ENCODE peak calls at places on chromosome 13, in four cellular contexts. N is RPMI7951, J is lower lobe of right lung, Z is DMS 273 treated with DMSO at 0.1 percent for 48 hours. Y is an unnamed sample.

GRCh38 chr13:110650436-110650835 is 35.1 kb downstream of the NAXD start:
- DNase-seq in N (no peak), J (no peak), Z (no peak), Y (no peak)

GRCh38 chr13:23321534-23322241 is 111.8 kb downstream of the SACS start:
- DNase-seq in N (peak), J (no peak), Z (no peak), Y (peak)

GRCh38 chr13:97241761-97242160 is 19.6 kb downstream of the MBNL2 start:
- DNase-seq in N (no peak), J (no peak), Z (no peak), Y (no peak)

GRCh38 chr13:82898625-82899024 is 983.6 kb downstream of the SLITRK1 start:
- DNase-seq in N (no peak), J (no peak), Z (no peak), Y (no peak)

GRCh38 chr13:100668408-100668807 is 6.2 kb downstream of the TMTC4 start:
- DNase-seq in N (no peak), J (no peak), Z (no peak), Y (no peak)

GRCh38 chr13:102354011-102354410 is 47.8 kb downstream of the FGF14 start:
- DNase-seq in N (no peak), J (no peak), Z (no peak), Y (no peak)

GRCh38 chr13:97258801-97259200 is 36.7 kb downstream of the MBNL2 start:
- DNase-seq in N (peak), J (no peak), Z (no peak), Y (no peak)

GRCh38 chr13:20435616-20436368 is 89.9 kb downstream of the CRYL1 start:
- DNase-seq in N (no peak), J (no peak), Z (no peak), Y (no peak)

GRCh38 chr13:111368091-111368490 is 47.6 kb downstream of the TEX29 start:
- DNase-seq in N (no peak), J (no peak), Z (no peak), Y (no peak)

GRCh38 chr13:31749929-31750328 is 10.6 kb downstream of the RXFP2 start:
- DNase-seq in N (peak), J (no peak), Z (no peak), Y (no peak)

GRCh38 chr13:53782400-53783030 is 753.9 kb downstream of the OLFM4 start:
- DNase-seq in N (peak), J (no peak), Z (peak), Y (no peak)

GRCh38 chr13:98447881-98448641 is 128.8 kb downstream of the STK24 start:
- DNase-seq in N (peak), J (no peak), Z (no peak), Y (peak)

GRCh38 chr13:40206241-40207109 is 460.0 kb downstream of the FOXO1 start:
- DNase-seq in N (no peak), J (no peak), Z (no peak), Y (no peak)

GRCh38 chr13:111657013-111657412 is 336.6 kb downstream of the TEX29 start:
- DNase-seq in N (no peak), J (no peak), Z (no peak), Y (no peak)

GRCh38 chr13:78098249-78098648 is 179.6 kb upstream of the EDNRB start:
- DNase-seq in N (no peak), J (no peak), Z (no peak), Y (no peak)

GRCh38 chr13:99275093-99275469 is 16.9 kb upstream of the GPR18 start:
- DNase-seq in N (peak), J (no peak), Z (no peak), Y (no peak)

GRCh38 chr13:40057228-40057627 is 401.8 kb downstream of the COG6 start:
- DNase-seq in N (no peak), J (no peak), Z (no peak), Y (no peak)

GRCh38 chr13:63864171-63864902 is 2448.7 kb upstream of the PCDH20 start:
- DNase-seq in N (peak), J (no peak), Z (no peak), Y (no peak)

GRCh38 chr13:37715606-37716015 is 117.0 kb upstream of the POSTN start:
- DNase-seq in N (peak), J (no peak), Z (no peak), Y (no peak)

GRCh38 chr13:30114586-30115256 is 192.6 kb downstream of the KATNAL1 start:
- DNase-seq in N (peak), J (peak), Z (peak), Y (peak)

GRCh38 chr13:111337206-111337605 is 16.8 kb downstream of the TEX29 start:
- DNase-seq in N (peak), J (no peak), Z (no peak), Y (no peak)

GRCh38 chr13:101341464-101341863 is 74.8 kb downstream of the NALCN start:
- DNase-seq in N (no peak), J (no peak), Z (no peak), Y (no peak)

GRCh38 chr13:100451923-100452322 is 136.7 kb downstream of the GGACT start:
- DNase-seq in N (no peak), J (no peak), Z (no peak), Y (no peak)

GRCh38 chr13:102972191-102972590 is 94.0 kb downstream of the SLC10A2 start:
- DNase-seq in N (no peak), J (no peak), Z (no peak), Y (no peak)

GRCh38 chr13:96428904-96429303 is 339.0 kb downstream of the HS6ST3 start:
- DNase-seq in N (no peak), J (no peak), Z (no peak), Y (no peak)

GRCh38 chr13:110092869-110093268 is 214.1 kb downstream of the COL4A1 start:
- DNase-seq in N (peak), J (no peak), Z (no peak), Y (no peak)

GRCh38 chr13:42048625-42049453 is at the start of gene DGKH:
- DNase-seq in N (peak), J (peak), Z (peak), Y (peak)

Y was measured in Right ventricle myocardium superior.